ENCODE peak calls at places on chromosome 19, in seven cellular contexts. O is pancreas, G is aorta, P is SJSA1, L is right cardiac atrium, Z is cardiac muscle cell, H is transverse colon. M is an unnamed sample. For H3K4me1, the result is how much of the 10 kb centered on the place peaks cover.

GRCh38 chr19:6238256-6238642 is 41.5 kb downstream of the MLLT1 start:
- DNase-seq in P (no peak), O (no peak), G (no peak), Z (no peak), H (no peak), L (no peak), M (no peak)

GRCh38 chr19:38849746-38850230 is at the start of gene HNRNPL:
- DNase-seq in H (peak), L (peak), G (peak), O (peak), P (peak), Z (no peak), M (peak)

GRCh38 chr19:4304509-4305252 is at the start of gene FSD1:
- DNase-seq in Z (peak), P (peak), G (peak), O (no peak), H (no peak), L (no peak), M (no peak)

GRCh38 chr19:4636151-4636717 is 3.1 kb upstream of the TNFAIP8L1 start:
- DNase-seq in G (peak), O (peak), H (peak), Z (peak), P (peak), L (peak), M (no peak)

GRCh38 chr19:56273563-56274117 is 1.1 kb downstream of the EDDM13 start:
- DNase-seq in P (no peak), H (no peak), G (no peak), Z (no peak), O (no peak), L (no peak), M (no peak)

GRCh38 chr19:4210166-4210731 is 19.1 kb upstream of the EBI3 start:
- DNase-seq in Z (no peak), P (no peak), L (no peak), H (no peak), G (no peak), O (no peak), M (no peak)

GRCh38 chr19:7394728-7395359 is 46.1 kb downstream of the ARHGEF18 start:
- DNase-seq in H (peak), L (peak), Z (peak), P (peak), O (peak), G (peak), M (peak)

GRCh38 chr19:11063434-11063833 is 25.8 kb upstream of the LDLR start:
- DNase-seq in P (no peak), L (no peak), G (no peak), O (no peak), Z (no peak), H (no peak), M (no peak)

GRCh38 chr19:46635920-46636761 is at the start of gene GNG8:
- DNase-seq in Z (peak), L (no peak), O (no peak), P (no peak), H (no peak), G (no peak), M (no peak)

GRCh38 chr19:35269425-35270117 is 809 bp downstream of the USF2 start:
- DNase-seq in Z (peak), L (peak), P (peak), H (peak), G (peak), O (peak), M (peak)

GRCh38 chr19:18062043-18062442 is 24.7 kb downstream of the IL12RB1 start:
- DNase-seq in O (no peak), P (no peak), H (no peak), L (no peak), Z (no peak), G (no peak), M (no peak)

GRCh38 chr19:45296365-45296764 is 26.3 kb downstream of the CKM start:
- DNase-seq in P (no peak), Z (no peak), G (no peak), H (no peak), L (no peak), O (no peak), M (no peak)

GRCh38 chr19:15508035-15508710 is at the start of gene CYP4F22:
- DNase-seq in Z (no peak), P (no peak), L (no peak), O (no peak), H (no peak), G (no peak), M (no peak)

GRCh38 chr19:45160870-45161714 is at the start of gene NKPD1:
- DNase-seq in H (peak), O (peak), G (no peak), Z (no peak), L (no peak), P (no peak), M (no peak)

GRCh38 chr19:29098863-29099481 is 114.0 kb downstream of the UQCRFS1 start:
- DNase-seq in L (peak), O (no peak), Z (no peak), G (no peak), H (peak), P (no peak), M (peak)

GRCh38 chr19:45404557-45405434 is at the start of gene PPP1R13L:
- DNase-seq in G (peak), O (peak), H (peak), Z (peak), L (peak), P (no peak), M (peak)

GRCh38 chr19:51020988-51021651 is 1.6 kb upstream of the KLK10 start:
- DNase-seq in G (peak), H (no peak), P (no peak), Z (peak), L (no peak), O (peak), M (no peak)

GRCh38 chr19:33279430-33280350 is 22.6 kb downstream of the CEBPA start:
- DNase-seq in G (no peak), P (no peak), Z (no peak), O (peak), H (no peak), L (no peak), M (no peak)

GRCh38 chr19:6556480-6556879 is 25.7 kb downstream of the TNFSF9 start:
- DNase-seq in H (no peak), G (no peak), O (no peak), P (no peak), L (no peak), Z (no peak), M (no peak)

GRCh38 chr19:10553943-10554381 is 10.3 kb downstream of the ATG4D start:
- DNase-seq in O (peak), L (no peak), H (peak), G (no peak), P (no peak), Z (no peak), M (no peak)

GRCh38 chr19:45973564-45974338 is at the start of gene NOVA2:
- DNase-seq in L (peak), O (peak), G (peak), H (peak), Z (peak), P (peak), M (no peak)

GRCh38 chr19:43616306-43616705 is 3.1 kb downstream of the ZNF428 start:
- DNase-seq in G (no peak), O (no peak), P (no peak), H (no peak), Z (no peak), L (no peak), M (no peak)

GRCh38 chr19:39858541-39858940 is 12.4 kb upstream of the FBL start:
- DNase-seq in H (peak), Z (peak), G (no peak), O (no peak), P (no peak), L (no peak), M (no peak)
- H3K4me3 ChIP-seq in H (no peak), Z (peak), G (no peak), O (no peak), P (no peak), L (no peak), M (no peak)

GRCh38 chr19:658059-658839 is 4.8 kb downstream of the RNF126 start:
- DNase-seq in H (no peak), Z (no peak), L (no peak), O (peak), G (no peak), P (no peak), M (no peak)

GRCh38 chr19:653425-653824 is 9.6 kb downstream of the RNF126 start:
- DNase-seq in L (no peak), G (no peak), P (no peak), O (peak), H (no peak), Z (no peak), M (no peak)

GRCh38 chr19:656751-657559 is 6.1 kb downstream of the RNF126 start:
- DNase-seq in L (no peak), O (peak), P (no peak), H (no peak), G (no peak), Z (no peak), M (no peak)

GRCh38 chr19:657611-658010 is 5.4 kb downstream of the RNF126 start:
- DNase-seq in L (no peak), O (peak), G (no peak), Z (no peak), P (no peak), H (no peak), M (no peak)

GRCh38 chr19:655691-656090 is 7.3 kb downstream of the RNF126 start:
- DNase-seq in L (no peak), O (peak), Z (no peak), G (no peak), H (no peak), P (no peak), M (no peak)
- H3K4me1 ChIP-seq in L (under half), O (under half), Z (under half), G (under half), H (under half), P (under half), M (half or more)

GRCh38 chr19:19626516-19627441 is 1.2 kb downstream of the LPAR2 start:
- DNase-seq in O (peak), G (no peak), H (no peak), P (no peak), L (no peak), Z (no peak), M (no peak)

GRCh38 chr19:19628499-19629134 is 597 bp upstream of the LPAR2 start:
- DNase-seq in G (no peak), O (peak), H (peak), Z (peak), P (no peak), L (no peak), M (no peak)

GRCh38 chr19:19630062-19630414 is 2.0 kb upstream of the LPAR2 start:
- DNase-seq in Z (no peak), G (no peak), O (peak), H (no peak), P (no peak), L (no peak), M (no peak)

GRCh38 chr19:19627442-19627715 is 641 bp downstream of the LPAR2 start:
- DNase-seq in G (no peak), Z (no peak), H (no peak), O (no peak), L (no peak), P (no peak), M (no peak)

GRCh38 chr19:19627716-19628498 is at the start of gene LPAR2:
- DNase-seq in P (no peak), O (peak), L (no peak), G (no peak), Z (peak), H (peak), M (no peak)
- H3K4me3 ChIP-seq in P (no peak), O (peak), L (peak), G (no peak), Z (peak), H (peak), M (peak)

DNA sequence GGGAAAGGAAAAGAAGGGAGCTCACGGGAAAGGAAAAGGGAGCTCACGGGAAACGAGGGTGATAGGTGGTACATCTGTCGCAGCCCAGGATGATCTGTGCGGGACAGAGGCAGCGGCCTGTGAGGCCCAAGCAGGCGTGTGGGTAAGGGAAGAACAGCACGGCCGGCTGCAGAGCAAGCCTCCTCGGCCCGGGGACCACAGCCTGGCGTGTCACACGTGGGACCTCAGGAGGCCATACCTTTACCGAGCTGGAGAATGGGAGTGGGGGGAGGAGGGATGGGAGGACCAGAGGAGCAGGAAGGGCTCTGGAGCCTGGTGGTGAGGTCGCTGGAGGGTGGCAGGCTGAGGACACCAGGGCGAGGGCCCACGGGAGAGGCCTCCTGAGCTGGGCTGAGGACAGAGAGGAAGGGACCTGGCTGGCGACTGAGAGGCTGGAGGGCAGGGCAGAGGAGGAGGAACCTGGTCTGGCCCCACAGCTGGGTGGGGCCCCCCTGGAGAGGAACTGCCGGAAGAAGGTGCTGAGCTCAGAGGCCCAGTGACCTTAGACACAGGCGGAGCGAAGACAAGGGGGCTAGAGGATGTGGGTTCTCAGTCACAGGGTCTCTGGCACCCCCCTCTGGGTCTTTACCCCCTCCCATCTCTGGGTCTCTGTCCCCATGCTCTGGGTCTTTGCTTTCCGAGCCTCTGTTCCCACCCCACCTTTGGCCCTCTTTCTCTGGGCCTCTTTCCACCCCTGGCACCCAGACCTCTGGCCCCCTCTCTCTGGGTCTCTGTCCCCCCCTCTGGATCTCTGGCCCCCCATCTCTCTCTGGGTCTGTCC is 2.9 kb upstream of the FTL start:
- DNase-seq in L (peak), G (no peak), H (peak), Z (no peak), O (peak), P (peak), M (no peak)
- H3K4me1 ChIP-seq in L (under half), G (under half), H (half or more), Z (under half), O (under half), P (under half), M (under half)

GRCh38 chr19:1243768-1244692 is 2.5 kb downstream of the ATP5F1D start:
- DNase-seq in H (peak), O (peak), Z (peak), G (peak), L (peak), P (peak), M (peak)
- H3K4me3 ChIP-seq in H (peak), O (peak), Z (no peak), G (no peak), L (no peak), P (no peak), M (peak)

DNA sequence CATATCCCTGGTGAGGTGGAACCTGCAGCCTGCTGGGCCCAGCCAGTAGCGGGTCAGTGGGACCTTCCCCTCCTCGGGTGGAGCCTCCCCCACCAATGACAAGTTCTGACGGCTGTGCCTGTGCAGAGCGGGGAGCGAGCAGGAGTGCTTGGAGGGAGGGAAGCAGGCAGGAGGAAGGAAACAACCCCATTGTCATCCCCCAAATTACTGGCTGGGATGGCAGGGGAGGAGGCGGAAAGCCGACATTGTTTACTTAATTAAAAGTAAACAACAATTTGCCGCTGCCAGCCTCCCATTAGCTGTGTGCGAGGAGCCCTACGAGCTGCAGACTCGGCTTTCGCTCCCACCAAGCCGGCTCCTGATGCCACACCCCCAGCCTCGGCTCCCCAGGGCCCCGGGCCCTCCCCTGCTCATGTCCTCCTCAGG is 45.5 kb downstream of the LYL1 start:
- DNase-seq in O (no peak), L (no peak), P (peak), H (no peak), G (no peak), Z (no peak), M (no peak)
- H3K4me1 ChIP-seq in O (under half), L (half or more), P (half or more), H (half or more), G (under half), Z (under half), M (half or more)

GRCh38 chr19:49681830-49682229 is 4.8 kb downstream of the PRMT1 start:
- DNase-seq in Z (no peak), P (peak), H (no peak), L (no peak), O (no peak), G (peak), M (no peak)

GRCh38 chr19:49678970-49679831 is 2.1 kb downstream of the PRMT1 start:
- DNase-seq in G (no peak), P (no peak), L (no peak), O (no peak), Z (no peak), H (no peak), M (no peak)

GRCh38 chr19:49682274-49682673 is 5.2 kb downstream of the PRMT1 start:
- DNase-seq in G (no peak), P (no peak), Z (no peak), H (no peak), O (no peak), L (no peak), M (no peak)

GRCh38 chr19:49679832-49680472 is 2.9 kb downstream of the PRMT1 start:
- DNase-seq in G (no peak), O (no peak), P (peak), H (no peak), L (no peak), Z (no peak), M (no peak)

GRCh38 chr19:49680473-49681351 is 3.6 kb downstream of the PRMT1 start:
- DNase-seq in H (peak), P (peak), Z (peak), L (peak), O (peak), G (peak), M (peak)
- H3K4me3 ChIP-seq in H (peak), P (no peak), Z (no peak), L (no peak), O (no peak), G (no peak), M (peak)

GRCh38 chr19:40284251-40284500 is 969 bp downstream of the AKT2 start:
- DNase-seq in O (no peak), L (no peak), P (no peak), H (no peak), Z (peak), G (no peak), M (no peak)

GRCh38 chr19:40282209-40282580 is 3.0 kb downstream of the AKT2 start:
- DNase-seq in L (no peak), G (peak), Z (no peak), H (no peak), O (peak), P (no peak), M (no peak)

GRCh38 chr19:40282920-40283319 is 2.2 kb downstream of the AKT2 start:
- DNase-seq in G (peak), P (no peak), H (no peak), L (no peak), Z (no peak), O (no peak), M (no peak)

GRCh38 chr19:40284501-40285352 is at the start of gene AKT2:
- DNase-seq in Z (peak), P (peak), H (no peak), O (no peak), L (peak), G (peak), M (peak)

GRCh38 chr19:40283414-40284250 is 1.5 kb downstream of the AKT2 start:
- DNase-seq in O (peak), H (no peak), G (peak), L (no peak), P (no peak), Z (no peak), M (no peak)
- H3K4me1 ChIP-seq in O (under half), H (half or more), G (under half), L (under half), P (under half), Z (under half), M (half or more)

GRCh38 chr19:53034054-53034453 is 10.5 kb upstream of the ERVV-2 start:
- DNase-seq in O (no peak), Z (no peak), L (no peak), H (no peak), P (no peak), G (no peak), M (no peak)

GRCh38 chr19:53034948-53035675 is 9.4 kb upstream of the ERVV-2 start:
- DNase-seq in L (no peak), Z (no peak), O (no peak), H (no peak), G (no peak), P (no peak), M (no peak)

GRCh38 chr19:53041366-53041765 is 3.2 kb upstream of the ERVV-2 start:
- DNase-seq in P (no peak), G (no peak), L (no peak), H (no peak), Z (no peak), O (no peak), M (no peak)

GRCh38 chr19:53037101-53038097 is 7.1 kb upstream of the ERVV-2 start:
- DNase-seq in L (peak), O (peak), H (no peak), Z (peak), G (no peak), P (no peak), M (no peak)
- H3K4me3 ChIP-seq in L (peak), O (peak), H (peak), Z (peak), G (no peak), P (peak), M (peak)

M was measured in suprapubic skin.